ENCODE peak calls at places on chromosomes 11 and 22, in nine cellular contexts. One of them, this sample, is unnamed.

GRCh38 chr22:26303475-26303874 is 125.6 kb upstream of the ASPHD2 start:
- DNase-seq in pancreas: no peak
- DNase-seq in germinal center: no peak
- DNase-seq in A172: no peak
- DNase-seq in choroid plexus epithelial cell: no peak
- DNase-seq in stimulated activated CD8-positive, alpha-beta memory T cell treated with anti-CD3 and anti-CD28 coated beads, Interleukin-15, amount 100 ng/mL, for 1 hour: no peak
- DNase-seq in astrocyte of the spinal cord: no peak
- DNase-seq in NCI-H1092: no peak
- DNase-seq in EL: no peak
- DNase-seq in this sample: no peak

GRCh38 chr22:25824828-25825474 is 83.0 kb downstream of the MYO18B start:
- DNase-seq in pancreas: no peak
- DNase-seq in germinal center: no peak
- DNase-seq in A172: no peak
- DNase-seq in choroid plexus epithelial cell: no peak
- DNase-seq in stimulated activated CD8-positive, alpha-beta memory T cell treated with anti-CD3 and anti-CD28 coated beads, Interleukin-15, amount 100 ng/mL, for 1 hour: no peak
- DNase-seq in astrocyte of the spinal cord: no peak
- DNase-seq in NCI-H1092: no peak
- DNase-seq in EL: no peak
- DNase-seq in this sample: no peak

GRCh38 chr11:67352546-67353316 is 615 bp downstream of the POLD4 start:
- DNase-seq in pancreas: no peak
- DNase-seq in germinal center: peak
- DNase-seq in A172: no peak
- DNase-seq in choroid plexus epithelial cell: no peak
- DNase-seq in stimulated activated CD8-positive, alpha-beta memory T cell treated with anti-CD3 and anti-CD28 coated beads, Interleukin-15, amount 100 ng/mL, for 1 hour: no peak
- DNase-seq in astrocyte of the spinal cord: no peak
- DNase-seq in NCI-H1092: no peak
- DNase-seq in EL: peak
- DNase-seq in this sample: no peak

GRCh38 chr22:39979458-39979857 is 15.3 kb upstream of the FAM83F start:
- DNase-seq in pancreas: no peak
- DNase-seq in germinal center: no peak
- DNase-seq in A172: no peak
- DNase-seq in choroid plexus epithelial cell: no peak
- DNase-seq in stimulated activated CD8-positive, alpha-beta memory T cell treated with anti-CD3 and anti-CD28 coated beads, Interleukin-15, amount 100 ng/mL, for 1 hour: no peak
- DNase-seq in astrocyte of the spinal cord: no peak
- DNase-seq in NCI-H1092: no peak
- DNase-seq in EL: no peak
- DNase-seq in this sample: no peak

GRCh38 chr22:20523118-20523983 is 15.9 kb downstream of the MED15 start:
- DNase-seq in pancreas: no peak
- DNase-seq in germinal center: no peak
- DNase-seq in A172: peak
- DNase-seq in choroid plexus epithelial cell: peak
- DNase-seq in stimulated activated CD8-positive, alpha-beta memory T cell treated with anti-CD3 and anti-CD28 coated beads, Interleukin-15, amount 100 ng/mL, for 1 hour: no peak
- DNase-seq in astrocyte of the spinal cord: peak
- DNase-seq in NCI-H1092: no peak
- DNase-seq in EL: peak
- DNase-seq in this sample: no peak

GRCh38 chr11:113267536-113267935 is 46.8 kb upstream of the TTC12 start:
- DNase-seq in pancreas: no peak
- DNase-seq in germinal center: no peak
- DNase-seq in A172: no peak
- DNase-seq in choroid plexus epithelial cell: no peak
- DNase-seq in stimulated activated CD8-positive, alpha-beta memory T cell treated with anti-CD3 and anti-CD28 coated beads, Interleukin-15, amount 100 ng/mL, for 1 hour: no peak
- DNase-seq in astrocyte of the spinal cord: no peak
- DNase-seq in NCI-H1092: no peak
- DNase-seq in EL: no peak
- DNase-seq in this sample: no peak

GRCh38 chr11:12175694-12176241 is 65.4 kb downstream of the MICAL2 start:
- DNase-seq in pancreas: no peak
- DNase-seq in germinal center: no peak
- DNase-seq in A172: peak
- DNase-seq in choroid plexus epithelial cell: peak
- DNase-seq in stimulated activated CD8-positive, alpha-beta memory T cell treated with anti-CD3 and anti-CD28 coated beads, Interleukin-15, amount 100 ng/mL, for 1 hour: no peak
- DNase-seq in astrocyte of the spinal cord: peak
- DNase-seq in NCI-H1092: no peak
- DNase-seq in EL: peak
- DNase-seq in this sample: no peak

GRCh38 chr11:75855191-75855590 is 40.2 kb downstream of the UVRAG start:
- DNase-seq in pancreas: no peak
- DNase-seq in germinal center: no peak
- DNase-seq in A172: no peak
- DNase-seq in choroid plexus epithelial cell: no peak
- DNase-seq in stimulated activated CD8-positive, alpha-beta memory T cell treated with anti-CD3 and anti-CD28 coated beads, Interleukin-15, amount 100 ng/mL, for 1 hour: no peak
- DNase-seq in astrocyte of the spinal cord: no peak
- DNase-seq in NCI-H1092: no peak
- DNase-seq in EL: no peak
- DNase-seq in this sample: no peak

GRCh38 chr11:12457030-12457600 is 79.7 kb downstream of the PARVA start:
- DNase-seq in pancreas: no peak
- DNase-seq in germinal center: no peak
- DNase-seq in A172: no peak
- DNase-seq in choroid plexus epithelial cell: peak
- DNase-seq in stimulated activated CD8-positive, alpha-beta memory T cell treated with anti-CD3 and anti-CD28 coated beads, Interleukin-15, amount 100 ng/mL, for 1 hour: no peak
- DNase-seq in astrocyte of the spinal cord: peak
- DNase-seq in NCI-H1092: no peak
- DNase-seq in EL: peak
- DNase-seq in this sample: no peak

GRCh38 chr22:42719133-42719532 is 1.5 kb downstream of the A4GALT start:
- DNase-seq in pancreas: no peak
- DNase-seq in germinal center: no peak
- DNase-seq in A172: no peak
- DNase-seq in choroid plexus epithelial cell: no peak
- DNase-seq in stimulated activated CD8-positive, alpha-beta memory T cell treated with anti-CD3 and anti-CD28 coated beads, Interleukin-15, amount 100 ng/mL, for 1 hour: no peak
- DNase-seq in astrocyte of the spinal cord: no peak
- DNase-seq in NCI-H1092: no peak
- DNase-seq in EL: peak
- DNase-seq in this sample: no peak

GRCh38 chr11:60954421-60954820 is 2.4 kb upstream of the SLC15A3 start:
- DNase-seq in pancreas: peak
- DNase-seq in germinal center: no peak
- DNase-seq in A172: no peak
- DNase-seq in choroid plexus epithelial cell: no peak
- DNase-seq in stimulated activated CD8-positive, alpha-beta memory T cell treated with anti-CD3 and anti-CD28 coated beads, Interleukin-15, amount 100 ng/mL, for 1 hour: no peak
- DNase-seq in astrocyte of the spinal cord: no peak
- DNase-seq in NCI-H1092: no peak
- DNase-seq in EL: no peak
- DNase-seq in this sample: no peak

GRCh38 chr11:3021125-3021524 is 29.0 kb upstream of the NAP1L4 start:
- DNase-seq in pancreas: no peak
- DNase-seq in germinal center: peak
- DNase-seq in A172: peak
- DNase-seq in choroid plexus epithelial cell: peak
- DNase-seq in stimulated activated CD8-positive, alpha-beta memory T cell treated with anti-CD3 and anti-CD28 coated beads, Interleukin-15, amount 100 ng/mL, for 1 hour: no peak
- DNase-seq in astrocyte of the spinal cord: no peak
- DNase-seq in NCI-H1092: peak
- DNase-seq in EL: no peak
- DNase-seq in this sample: peak

GRCh38 chr22:26770624-26771023 is 113.2 kb downstream of the MIAT start:
- DNase-seq in pancreas: no peak
- DNase-seq in germinal center: no peak
- DNase-seq in A172: no peak
- DNase-seq in choroid plexus epithelial cell: peak
- DNase-seq in stimulated activated CD8-positive, alpha-beta memory T cell treated with anti-CD3 and anti-CD28 coated beads, Interleukin-15, amount 100 ng/mL, for 1 hour: no peak
- DNase-seq in astrocyte of the spinal cord: no peak
- DNase-seq in NCI-H1092: no peak
- DNase-seq in EL: peak
- DNase-seq in this sample: no peak

GRCh38 chr22:45170001-45170466 is 6.3 kb downstream of the NUP50 start:
- DNase-seq in pancreas: no peak
- DNase-seq in germinal center: no peak
- DNase-seq in A172: no peak
- DNase-seq in choroid plexus epithelial cell: no peak
- DNase-seq in stimulated activated CD8-positive, alpha-beta memory T cell treated with anti-CD3 and anti-CD28 coated beads, Interleukin-15, amount 100 ng/mL, for 1 hour: no peak
- DNase-seq in astrocyte of the spinal cord: no peak
- DNase-seq in NCI-H1092: no peak
- DNase-seq in EL: peak
- DNase-seq in this sample: no peak

GRCh38 chr22:43510226-43511070 is 98.6 kb downstream of the MPPED1 start:
- DNase-seq in pancreas: no peak
- DNase-seq in germinal center: no peak
- DNase-seq in A172: no peak
- DNase-seq in choroid plexus epithelial cell: no peak
- DNase-seq in stimulated activated CD8-positive, alpha-beta memory T cell treated with anti-CD3 and anti-CD28 coated beads, Interleukin-15, amount 100 ng/mL, for 1 hour: no peak
- DNase-seq in astrocyte of the spinal cord: no peak
- DNase-seq in NCI-H1092: no peak
- DNase-seq in EL: no peak
- DNase-seq in this sample: no peak

GRCh38 chr11:110367571-110367970 is 62.2 kb upstream of the FDX1 start:
- DNase-seq in pancreas: no peak
- DNase-seq in germinal center: no peak
- DNase-seq in A172: no peak
- DNase-seq in choroid plexus epithelial cell: no peak
- DNase-seq in stimulated activated CD8-positive, alpha-beta memory T cell treated with anti-CD3 and anti-CD28 coated beads, Interleukin-15, amount 100 ng/mL, for 1 hour: no peak
- DNase-seq in astrocyte of the spinal cord: no peak
- DNase-seq in NCI-H1092: no peak
- DNase-seq in EL: no peak
- DNase-seq in this sample: no peak

GRCh38 chr22:42446151-42446550 is 13.9 kb upstream of the NFAM1 start:
- DNase-seq in pancreas: no peak
- DNase-seq in germinal center: no peak
- DNase-seq in A172: no peak
- DNase-seq in choroid plexus epithelial cell: no peak
- DNase-seq in stimulated activated CD8-positive, alpha-beta memory T cell treated with anti-CD3 and anti-CD28 coated beads, Interleukin-15, amount 100 ng/mL, for 1 hour: no peak
- DNase-seq in astrocyte of the spinal cord: no peak
- DNase-seq in NCI-H1092: no peak
- DNase-seq in EL: no peak
- DNase-seq in this sample: no peak

GRCh38 chr11:67732045-67732787 is 57.8 kb upstream of the ALDH3B2 start:
- DNase-seq in pancreas: no peak
- DNase-seq in germinal center: peak
- DNase-seq in A172: no peak
- DNase-seq in choroid plexus epithelial cell: no peak
- DNase-seq in stimulated activated CD8-positive, alpha-beta memory T cell treated with anti-CD3 and anti-CD28 coated beads, Interleukin-15, amount 100 ng/mL, for 1 hour: peak
- DNase-seq in astrocyte of the spinal cord: no peak
- DNase-seq in NCI-H1092: no peak
- DNase-seq in EL: peak
- DNase-seq in this sample: no peak

GRCh38 chr11:90392692-90393091 is 169.8 kb upstream of the CHORDC1 start:
- DNase-seq in pancreas: no peak
- DNase-seq in germinal center: no peak
- DNase-seq in A172: no peak
- DNase-seq in choroid plexus epithelial cell: no peak
- DNase-seq in stimulated activated CD8-positive, alpha-beta memory T cell treated with anti-CD3 and anti-CD28 coated beads, Interleukin-15, amount 100 ng/mL, for 1 hour: no peak
- DNase-seq in astrocyte of the spinal cord: no peak
- DNase-seq in NCI-H1092: no peak
- DNase-seq in EL: no peak
- DNase-seq in this sample: no peak

GRCh38 chr22:44608606-44609226 is 93.3 kb upstream of the PRR5 start:
- DNase-seq in pancreas: no peak
- DNase-seq in germinal center: no peak
- DNase-seq in A172: no peak
- DNase-seq in choroid plexus epithelial cell: no peak
- DNase-seq in stimulated activated CD8-positive, alpha-beta memory T cell treated with anti-CD3 and anti-CD28 coated beads, Interleukin-15, amount 100 ng/mL, for 1 hour: no peak
- DNase-seq in astrocyte of the spinal cord: no peak
- DNase-seq in NCI-H1092: no peak
- DNase-seq in EL: no peak
- DNase-seq in this sample: no peak

GRCh38 chr22:29092243-29092642 is 19.4 kb downstream of the KREMEN1 start:
- DNase-seq in pancreas: no peak
- DNase-seq in germinal center: no peak
- DNase-seq in A172: no peak
- DNase-seq in choroid plexus epithelial cell: no peak
- DNase-seq in stimulated activated CD8-positive, alpha-beta memory T cell treated with anti-CD3 and anti-CD28 coated beads, Interleukin-15, amount 100 ng/mL, for 1 hour: no peak
- DNase-seq in astrocyte of the spinal cord: no peak
- DNase-seq in NCI-H1092: no peak
- DNase-seq in EL: no peak
- DNase-seq in this sample: no peak

GRCh38 chr11:2296913-2297622 is 4.7 kb downstream of the C11orf21 start:
- DNase-seq in pancreas: peak
- DNase-seq in germinal center: no peak
- DNase-seq in A172: no peak
- DNase-seq in choroid plexus epithelial cell: no peak
- DNase-seq in stimulated activated CD8-positive, alpha-beta memory T cell treated with anti-CD3 and anti-CD28 coated beads, Interleukin-15, amount 100 ng/mL, for 1 hour: no peak
- DNase-seq in astrocyte of the spinal cord: no peak
- DNase-seq in NCI-H1092: no peak
- DNase-seq in EL: no peak
- DNase-seq in this sample: peak

GRCh38 chr11:65352783-65353182 is 1.8 kb upstream of the TIGD3 start:
- DNase-seq in pancreas: no peak
- DNase-seq in germinal center: no peak
- DNase-seq in A172: no peak
- DNase-seq in choroid plexus epithelial cell: peak
- DNase-seq in stimulated activated CD8-positive, alpha-beta memory T cell treated with anti-CD3 and anti-CD28 coated beads, Interleukin-15, amount 100 ng/mL, for 1 hour: no peak
- DNase-seq in astrocyte of the spinal cord: peak
- DNase-seq in NCI-H1092: no peak
- DNase-seq in EL: peak
- DNase-seq in this sample: no peak

GRCh38 chr11:861105-861479 is 18.4 kb downstream of the TSPAN4 start:
- DNase-seq in pancreas: no peak
- DNase-seq in germinal center: no peak
- DNase-seq in A172: no peak
- DNase-seq in choroid plexus epithelial cell: no peak
- DNase-seq in stimulated activated CD8-positive, alpha-beta memory T cell treated with anti-CD3 and anti-CD28 coated beads, Interleukin-15, amount 100 ng/mL, for 1 hour: no peak
- DNase-seq in astrocyte of the spinal cord: no peak
- DNase-seq in NCI-H1092: no peak
- DNase-seq in EL: no peak
- DNase-seq in this sample: no peak

GRCh38 chr22:37130031-37130430 is 19.7 kb downstream of the IL2RB start:
- DNase-seq in pancreas: no peak
- DNase-seq in germinal center: no peak
- DNase-seq in A172: no peak
- DNase-seq in choroid plexus epithelial cell: no peak
- DNase-seq in stimulated activated CD8-positive, alpha-beta memory T cell treated with anti-CD3 and anti-CD28 coated beads, Interleukin-15, amount 100 ng/mL, for 1 hour: no peak
- DNase-seq in astrocyte of the spinal cord: no peak
- DNase-seq in NCI-H1092: no peak
- DNase-seq in EL: no peak
- DNase-seq in this sample: no peak

GRCh38 chr11:71078482-71078881 is 173.9 kb downstream of the SHANK2 start:
- DNase-seq in pancreas: no peak
- DNase-seq in germinal center: no peak
- DNase-seq in A172: no peak
- DNase-seq in choroid plexus epithelial cell: no peak
- DNase-seq in stimulated activated CD8-positive, alpha-beta memory T cell treated with anti-CD3 and anti-CD28 coated beads, Interleukin-15, amount 100 ng/mL, for 1 hour: no peak
- DNase-seq in astrocyte of the spinal cord: no peak
- DNase-seq in NCI-H1092: no peak
- DNase-seq in EL: no peak
- DNase-seq in this sample: no peak

GRCh38 chr11:12889243-12889642 is 119.9 kb upstream of the RASSF10 start:
- DNase-seq in pancreas: no peak
- DNase-seq in germinal center: no peak
- DNase-seq in A172: peak
- DNase-seq in choroid plexus epithelial cell: peak
- DNase-seq in stimulated activated CD8-positive, alpha-beta memory T cell treated with anti-CD3 and anti-CD28 coated beads, Interleukin-15, amount 100 ng/mL, for 1 hour: no peak
- DNase-seq in astrocyte of the spinal cord: peak
- DNase-seq in NCI-H1092: no peak
- DNase-seq in EL: peak
- DNase-seq in this sample: peak

GRCh38 chr11:36130401-36130800 is 158.8 kb downstream of the COMMD9 start:
- DNase-seq in pancreas: no peak
- DNase-seq in germinal center: no peak
- DNase-seq in A172: peak
- DNase-seq in choroid plexus epithelial cell: no peak
- DNase-seq in stimulated activated CD8-positive, alpha-beta memory T cell treated with anti-CD3 and anti-CD28 coated beads, Interleukin-15, amount 100 ng/mL, for 1 hour: no peak
- DNase-seq in astrocyte of the spinal cord: peak
- DNase-seq in NCI-H1092: no peak
- DNase-seq in EL: peak
- DNase-seq in this sample: no peak

GRCh38 chr11:46827995-46828394 is 18.1 kb downstream of the CKAP5 start:
- DNase-seq in pancreas: no peak
- DNase-seq in germinal center: no peak
- DNase-seq in A172: no peak
- DNase-seq in choroid plexus epithelial cell: peak
- DNase-seq in stimulated activated CD8-positive, alpha-beta memory T cell treated with anti-CD3 and anti-CD28 coated beads, Interleukin-15, amount 100 ng/mL, for 1 hour: no peak
- DNase-seq in astrocyte of the spinal cord: peak
- DNase-seq in NCI-H1092: no peak
- DNase-seq in EL: no peak
- DNase-seq in this sample: no peak

GRCh38 chr22:50310209-50310722 is 2.8 kb upstream of the PLXNB2 start:
- DNase-seq in pancreas: no peak
- DNase-seq in germinal center: no peak
- DNase-seq in A172: no peak
- DNase-seq in choroid plexus epithelial cell: no peak
- DNase-seq in stimulated activated CD8-positive, alpha-beta memory T cell treated with anti-CD3 and anti-CD28 coated beads, Interleukin-15, amount 100 ng/mL, for 1 hour: no peak
- DNase-seq in astrocyte of the spinal cord: no peak
- DNase-seq in NCI-H1092: no peak
- DNase-seq in EL: no peak
- DNase-seq in this sample: no peak

GRCh38 chr11:11786771-11787170 is 55.0 kb upstream of the USP47 start:
- DNase-seq in pancreas: no peak
- DNase-seq in germinal center: no peak
- DNase-seq in A172: peak
- DNase-seq in choroid plexus epithelial cell: peak
- DNase-seq in stimulated activated CD8-positive, alpha-beta memory T cell treated with anti-CD3 and anti-CD28 coated beads, Interleukin-15, amount 100 ng/mL, for 1 hour: no peak
- DNase-seq in astrocyte of the spinal cord: peak
- DNase-seq in NCI-H1092: no peak
- DNase-seq in EL: peak
- DNase-seq in this sample: no peak

This sample was measured in mucosa of gallbladder.